ENCODE peak calls at places on chromosome X, in seven cellular contexts. M is NCI-H2107; V is activated CD4-positive, alpha-beta T cell treated with anti-CD3 and anti-CD28 coated beads, Interleukin-2, amount 50 U/mL, for 24 hours; O is heart right ventricle; F is iris pigment epithelial cell; E is neural progenitor cell; I is hippocampal formation. B is an unnamed sample.

GRCh38 chrX:17078031-17078730 is 131.7 kb downstream of the REPS2 start:
- DNase-seq in M (no peak), V (no peak), O (no peak), F (peak; percentile 24), E (no peak), I (no peak), B (no peak)

GRCh38 chrX:31166416-31166815 is 94.6 kb upstream of the FTHL17 start:
- DNase-seq in M (no peak), V (no peak), O (no peak), F (peak; percentile 57), E (no peak), I (no peak), B (no peak)

GRCh38 chrX:17692709-17693346 is 44.5 kb upstream of the SCML1 start:
- DNase-seq in M (peak; percentile 53), V (no peak), O (no peak), F (peak; percentile 29), E (peak; percentile 58), I (no peak), B (peak; percentile 84)

GRCh38 chrX:129599499-129599898 is 55.3 kb downstream of the APLN start:
- DNase-seq in M (no peak), V (no peak), O (no peak), F (no peak), E (no peak), I (no peak), B (no peak)

GRCh38 chrX:153333271-153333670 is 682 bp upstream of the ZNF275 start:
- DNase-seq in M (no peak), V (no peak), O (no peak), F (peak; percentile 63), E (no peak), I (no peak), B (no peak)

GRCh38 chrX:18377802-18378201 is 23.3 kb upstream of the SCML2 start:
- DNase-seq in M (peak; percentile 49), V (no peak), O (no peak), F (peak; percentile 19), E (peak; percentile 53), I (no peak), B (peak; percentile 87)

GRCh38 chrX:106457802-106458201 is 154.0 kb upstream of the RADX start:
- DNase-seq in M (no peak), V (no peak), O (no peak), F (no peak), E (no peak), I (no peak), B (no peak)

GRCh38 chrX:10198254-10198653 is 41.5 kb downstream of the CLCN4 start:
- DNase-seq in M (no peak), V (no peak), O (no peak), F (peak; percentile 88), E (no peak), I (no peak), B (no peak)